ENCODE peak calls at places on chromosome 19, in nine cellular contexts. M is H9; T is glutamatergic neuron; E is transverse colon; J is uterus; O is testis; X is progenitor cell of endocrine pancreas; Y is fibroblast of lung; G is CD4-positive, alpha-beta T cell. A is an unnamed sample.
A peak's percentile ranks its signal among the peaks of the same experiment; 100 is the strongest.

GRCh38 chr19:29539668-29540067 is 13.9 kb downstream of the VSTM2B start:
- DNase-seq in O (no peak), X (no peak), T (no peak), G (no peak), J (no peak), E (no peak), M (peak; percentile 42), Y (no peak), A (no peak)

GRCh38 chr19:38263696-38264485 is 482 bp upstream of the SPINT2 start:
- DNase-seq in O (peak; percentile 83), J (no peak), Y (no peak), X (peak; percentile 97), T (peak; percentile 65), G (no peak), E (peak; percentile 96), M (peak; percentile 97), A (no peak)

GRCh38 chr19:11227201-11227886 is 12.1 kb upstream of the ANGPTL8 start:
- DNase-seq in J (no peak), Y (no peak), M (peak; percentile 98), G (no peak), O (peak; percentile 27), T (no peak), X (no peak), E (no peak), A (no peak)

GRCh38 chr19:33771308-33772101 is 25.2 kb upstream of the KCTD15 start:
- DNase-seq in X (peak; percentile 81), O (peak; percentile 87), M (peak; percentile 71), J (peak; percentile 29), T (peak; percentile 90), G (peak; percentile 50), Y (peak; percentile 57), E (peak; percentile 73), A (peak; percentile 84)

GRCh38 chr19:12867120-12868099 is 13.8 kb downstream of the DNASE2 start:
- DNase-seq in T (peak; percentile 78), X (peak; percentile 76), O (peak; percentile 68), M (peak; percentile 94), J (no peak), Y (peak; percentile 52), G (peak; percentile 48), E (peak; percentile 76), A (peak; percentile 85)

GRCh38 chr19:46915386-46915785 is 54.6 kb downstream of the ARHGAP35 start:
- DNase-seq in X (no peak), E (no peak), T (no peak), M (no peak), G (no peak), O (no peak), J (no peak), Y (no peak), A (no peak)

GRCh38 chr19:16031872-16032200 is 44.5 kb upstream of the TPM4 start:
- DNase-seq in X (no peak), M (no peak), Y (no peak), O (no peak), G (no peak), E (no peak), T (no peak), J (no peak), A (no peak)

GRCh38 chr19:1574763-1575162 is 6.6 kb upstream of the MEX3D start:
- DNase-seq in G (no peak), X (no peak), O (no peak), E (no peak), Y (no peak), J (no peak), M (no peak), T (no peak), A (no peak)

GRCh38 chr19:6423499-6424189 is 967 bp downstream of the KHSRP start:
- DNase-seq in M (peak; percentile 75), G (no peak), E (peak; percentile 39), J (peak; percentile 21), Y (peak; percentile 37), O (peak; percentile 65), T (peak; percentile 73), X (no peak), A (peak; percentile 45)

GRCh38 chr19:6427131-6427530 is 2.5 kb upstream of the KHSRP start:
- DNase-seq in J (no peak), O (no peak), G (no peak), Y (no peak), M (no peak), X (no peak), T (no peak), E (no peak), A (no peak)

GRCh38 chr19:6424190-6424938 is at the start of gene KHSRP:
- DNase-seq in X (no peak), Y (no peak), G (no peak), O (no peak), J (peak; percentile 22), E (no peak), M (no peak), T (peak; percentile 53), A (no peak)

GRCh38 chr19:6424939-6425731 is 524 bp upstream of the KHSRP start:
- DNase-seq in E (peak; percentile 100), O (peak; percentile 100), J (peak; percentile 100), T (peak; percentile 98), G (peak; percentile 98), Y (peak; percentile 100), M (peak; percentile 100), X (peak; percentile 98), A (peak; percentile 96)

DNA sequence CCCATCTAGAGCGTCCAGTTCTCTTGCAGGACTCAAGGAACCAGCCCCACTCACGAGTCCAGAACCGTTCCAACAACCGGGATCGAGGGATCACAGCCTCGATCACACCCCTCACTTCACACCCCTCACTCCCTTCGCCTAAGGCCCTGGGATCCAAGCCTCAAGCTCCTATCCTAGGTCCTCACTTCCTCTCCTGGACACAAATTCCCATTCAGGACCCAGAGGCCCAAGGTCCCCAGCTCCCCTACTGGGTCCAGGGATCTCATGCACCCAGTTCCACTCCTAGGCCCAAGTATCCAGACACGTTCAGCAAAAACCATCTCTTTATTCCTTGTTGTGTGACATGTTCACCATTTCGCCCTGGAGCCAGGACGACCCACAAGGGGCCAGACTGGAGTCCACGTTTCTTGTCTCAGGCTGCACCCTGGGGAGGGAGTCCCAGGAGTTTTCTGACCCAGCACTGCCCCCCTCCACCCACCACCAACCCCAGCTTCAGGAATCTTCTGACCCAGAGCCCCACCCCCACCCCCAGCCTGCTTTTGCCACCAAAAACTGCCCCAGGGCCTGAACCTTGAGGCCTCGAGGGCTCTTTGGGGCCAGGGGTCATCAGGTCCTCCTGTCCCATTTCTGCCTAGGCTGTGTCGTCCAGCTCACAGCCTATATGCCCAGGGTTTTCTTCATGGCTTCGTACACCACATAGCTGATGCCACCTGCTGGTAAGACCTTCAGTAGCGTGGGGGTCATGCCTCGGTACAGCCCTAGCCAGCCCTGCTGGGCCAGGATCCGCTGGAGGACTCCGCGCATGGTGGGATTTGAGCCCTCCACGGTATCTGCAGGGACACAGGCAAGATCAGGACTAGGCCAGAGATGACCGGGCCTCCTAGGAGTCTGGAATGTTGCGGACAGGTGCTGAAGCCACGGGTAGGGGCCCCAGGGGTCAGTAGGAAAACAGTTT is 1.4 kb upstream of the KHSRP start:
- DNase-seq in X (no peak), E (peak; percentile 30), M (no peak), Y (no peak), J (peak; percentile 23), O (no peak), T (no peak), G (no peak), A (no peak)
- TF ChIP-seq CTCF in X (no peak), E (no peak), M (peak; percentile 26), Y (no peak), J (peak; percentile 4), O (no peak), T (no peak), G (no peak), A (peak; percentile 20)

GRCh38 chr19:3966051-3967017 is 4.6 kb downstream of the DAPK3 start:
- DNase-seq in Y (no peak), E (peak; percentile 89), J (no peak), G (no peak), X (no peak), O (no peak), M (no peak), T (no peak), A (no peak)
- TF ChIP-seq CTCF in Y (no peak), E (no peak), J (no peak), G (no peak), X (no peak), O (no peak), M (no peak), T (no peak), A (no peak)

DNA sequence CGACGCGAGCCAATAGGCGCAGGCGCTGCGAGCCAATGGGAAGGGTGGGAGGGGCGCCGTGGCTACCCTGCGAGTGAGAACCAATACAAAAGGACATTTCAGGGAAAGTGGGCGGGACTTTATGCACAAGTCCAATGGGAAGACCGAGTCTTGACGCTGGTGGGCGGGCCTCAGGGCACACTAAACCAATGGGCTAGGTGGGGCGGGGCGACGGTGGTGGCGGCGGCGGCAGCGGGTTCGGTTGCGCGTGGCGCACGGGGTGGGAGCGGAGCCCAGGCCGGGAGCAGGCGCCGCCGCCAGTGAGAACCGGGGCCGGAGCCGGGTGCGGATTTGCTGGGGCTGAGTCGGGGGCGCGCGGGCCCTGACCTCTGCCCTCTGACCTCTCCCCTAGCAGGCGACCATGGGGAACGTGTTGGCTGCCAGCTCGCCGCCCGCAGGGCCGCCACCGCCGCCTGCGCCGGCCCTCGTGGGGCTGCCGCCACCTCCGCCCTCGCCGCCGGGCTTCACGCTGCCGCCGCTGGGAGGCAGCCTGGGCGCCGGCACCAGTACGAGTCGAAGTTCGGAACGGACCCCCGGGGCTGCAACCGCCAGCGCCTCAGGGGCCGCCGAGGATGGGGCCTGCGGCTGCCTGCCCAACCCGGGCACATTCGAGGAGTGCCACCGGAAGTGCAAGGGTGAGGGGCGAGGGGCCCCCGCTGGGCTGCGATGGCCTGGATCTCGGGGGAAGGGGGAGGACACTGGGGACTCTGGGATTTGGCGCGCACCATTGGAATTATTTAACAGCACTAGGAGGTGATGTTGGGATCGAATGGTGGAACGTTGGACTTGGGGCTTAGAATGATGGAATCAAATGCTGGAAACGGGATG is at the start of gene TOMM40:
- DNase-seq in O (no peak), G (no peak), X (peak; percentile 22), E (peak; percentile 100), M (no peak), T (peak; percentile 100), Y (no peak), J (peak; percentile 100), A (peak; percentile 98)
- TF ChIP-seq CTCF in O (no peak), G (no peak), X (peak; percentile 21), E (no peak), M (no peak), T (no peak), Y (no peak), J (no peak), A (no peak)

GRCh38 chr19:4267901-4268815 is 10.9 kb upstream of the SHD start:
- DNase-seq in T (no peak), G (no peak), Y (no peak), J (no peak), O (no peak), M (no peak), X (no peak), E (peak; percentile 78), A (no peak)

GRCh38 chr19:4272894-4273293 is 6.2 kb upstream of the SHD start:
- DNase-seq in G (no peak), Y (no peak), J (no peak), X (no peak), O (no peak), E (no peak), T (peak; percentile 51), M (no peak), A (no peak)

GRCh38 chr19:4266253-4267000 is 12.6 kb upstream of the SHD start:
- DNase-seq in Y (no peak), G (no peak), X (no peak), E (no peak), T (no peak), M (no peak), J (no peak), O (no peak), A (no peak)

GRCh38 chr19:4267101-4267900 is 11.8 kb upstream of the SHD start:
- DNase-seq in Y (peak; percentile 39), O (peak; percentile 74), M (peak; percentile 89), X (peak; percentile 56), T (peak; percentile 76), G (peak; percentile 59), J (peak; percentile 51), E (peak; percentile 68), A (peak; percentile 71)

GRCh38 chr19:4268816-4269430 is 10.1 kb upstream of the SHD start:
- DNase-seq in Y (no peak), E (no peak), G (no peak), X (no peak), O (no peak), J (no peak), T (no peak), M (no peak), A (no peak)
- TF ChIP-seq CTCF in Y (no peak), E (no peak), G (no peak), X (no peak), O (no peak), J (no peak), T (no peak), M (no peak), A (no peak)

A was measured in neural crest cell.